ENCODE peak calls at places on chromosomes 16 and 17, in eight cellular contexts. One of them, this sample, is unnamed.

GRCh38 chr17:48546924-48547838 is 2.3 kb upstream of the HOXB2 start:
- DNase-seq in progenitor cell of endocrine pancreas: no peak
- DNase-seq in neural crest cell: no peak
- DNase-seq in lower leg skin: no peak
- DNase-seq in MCF 10A: no peak
- DNase-seq in nephron progenitor cell: no peak
- DNase-seq in glutamatergic neuron: no peak
- DNase-seq in GM20000: no peak
- DNase-seq in this sample: no peak

GRCh38 chr16:72760581-72760980 is 287.3 kb downstream of the ZFHX3 start:
- DNase-seq in progenitor cell of endocrine pancreas: no peak
- DNase-seq in neural crest cell: no peak
- DNase-seq in lower leg skin: no peak
- DNase-seq in MCF 10A: no peak
- DNase-seq in nephron progenitor cell: no peak
- DNase-seq in glutamatergic neuron: no peak
- DNase-seq in GM20000: no peak
- DNase-seq in this sample: no peak

GRCh38 chr17:34135841-34136240 is 119.2 kb upstream of the CCL2 start:
- DNase-seq in progenitor cell of endocrine pancreas: no peak
- DNase-seq in neural crest cell: no peak
- DNase-seq in lower leg skin: no peak
- DNase-seq in MCF 10A: no peak
- DNase-seq in nephron progenitor cell: no peak
- DNase-seq in glutamatergic neuron: no peak
- DNase-seq in GM20000: no peak
- DNase-seq in this sample: no peak

GRCh38 chr16:30621765-30622164 is 11.6 kb upstream of the ZNF689 start:
- DNase-seq in progenitor cell of endocrine pancreas: no peak
- DNase-seq in neural crest cell: no peak
- DNase-seq in lower leg skin: no peak
- DNase-seq in MCF 10A: peak
- DNase-seq in nephron progenitor cell: no peak
- DNase-seq in glutamatergic neuron: no peak
- DNase-seq in GM20000: no peak
- DNase-seq in this sample: no peak

GRCh38 chr17:63476494-63476856 is 386 bp upstream of the ACE start:
- DNase-seq in progenitor cell of endocrine pancreas: peak
- DNase-seq in neural crest cell: peak
- DNase-seq in lower leg skin: no peak
- DNase-seq in MCF 10A: no peak
- DNase-seq in nephron progenitor cell: peak
- DNase-seq in glutamatergic neuron: peak
- DNase-seq in GM20000: peak
- DNase-seq in this sample: no peak

GRCh38 chr16:89534147-89534788 is 26.1 kb downstream of the SPG7 start:
- DNase-seq in progenitor cell of endocrine pancreas: no peak
- DNase-seq in neural crest cell: no peak
- DNase-seq in lower leg skin: no peak
- DNase-seq in MCF 10A: peak
- DNase-seq in nephron progenitor cell: no peak
- DNase-seq in glutamatergic neuron: no peak
- DNase-seq in GM20000: peak
- DNase-seq in this sample: no peak

GRCh38 chr17:39973496-39973895 is 7.1 kb upstream of the PSMD3 start:
- DNase-seq in progenitor cell of endocrine pancreas: no peak
- DNase-seq in neural crest cell: no peak
- DNase-seq in lower leg skin: no peak
- DNase-seq in MCF 10A: peak
- DNase-seq in nephron progenitor cell: no peak
- DNase-seq in glutamatergic neuron: no peak
- DNase-seq in GM20000: no peak
- DNase-seq in this sample: no peak

GRCh38 chr17:69170377-69170776 is 28.7 kb upstream of the ABCA6 start:
- DNase-seq in progenitor cell of endocrine pancreas: no peak
- DNase-seq in neural crest cell: no peak
- DNase-seq in lower leg skin: no peak
- DNase-seq in MCF 10A: no peak
- DNase-seq in nephron progenitor cell: no peak
- DNase-seq in glutamatergic neuron: no peak
- DNase-seq in GM20000: no peak
- DNase-seq in this sample: no peak

GRCh38 chr17:51630101-51630671 is 369.8 kb downstream of the UTP18 start:
- DNase-seq in progenitor cell of endocrine pancreas: no peak
- DNase-seq in neural crest cell: no peak
- DNase-seq in lower leg skin: no peak
- DNase-seq in MCF 10A: no peak
- DNase-seq in nephron progenitor cell: no peak
- DNase-seq in glutamatergic neuron: no peak
- DNase-seq in GM20000: no peak
- DNase-seq in this sample: no peak

GRCh38 chr16:64305663-64306062 is 816.2 kb downstream of the CDH11 start:
- DNase-seq in progenitor cell of endocrine pancreas: no peak
- DNase-seq in neural crest cell: no peak
- DNase-seq in lower leg skin: no peak
- DNase-seq in MCF 10A: no peak
- DNase-seq in nephron progenitor cell: no peak
- DNase-seq in glutamatergic neuron: no peak
- DNase-seq in GM20000: no peak
- DNase-seq in this sample: no peak

GRCh38 chr17:1186923-1187771 is 7.4 kb upstream of the ABR start:
- DNase-seq in progenitor cell of endocrine pancreas: peak
- DNase-seq in neural crest cell: peak
- DNase-seq in lower leg skin: peak
- DNase-seq in MCF 10A: peak
- DNase-seq in nephron progenitor cell: peak
- DNase-seq in glutamatergic neuron: peak
- DNase-seq in GM20000: peak
- DNase-seq in this sample: peak

GRCh38 chr16:34801875-34802274 is 1342.5 kb downstream of the TP53TG3F start:
- DNase-seq in progenitor cell of endocrine pancreas: no peak
- DNase-seq in neural crest cell: no peak
- DNase-seq in lower leg skin: peak
- DNase-seq in MCF 10A: no peak
- DNase-seq in nephron progenitor cell: no peak
- DNase-seq in glutamatergic neuron: no peak
- DNase-seq in GM20000: peak
- DNase-seq in this sample: no peak

GRCh38 chr16:58723109-58723508 is 11.0 kb downstream of the GOT2 start:
- DNase-seq in progenitor cell of endocrine pancreas: no peak
- DNase-seq in neural crest cell: no peak
- DNase-seq in lower leg skin: no peak
- DNase-seq in MCF 10A: no peak
- DNase-seq in nephron progenitor cell: no peak
- DNase-seq in glutamatergic neuron: no peak
- DNase-seq in GM20000: no peak
- DNase-seq in this sample: no peak

GRCh38 chr16:83070416-83071199 is 443.8 kb downstream of the CDH13 start:
- DNase-seq in progenitor cell of endocrine pancreas: no peak
- DNase-seq in neural crest cell: no peak
- DNase-seq in lower leg skin: no peak
- DNase-seq in MCF 10A: no peak
- DNase-seq in nephron progenitor cell: no peak
- DNase-seq in glutamatergic neuron: no peak
- DNase-seq in GM20000: no peak
- DNase-seq in this sample: no peak

GRCh38 chr17:79085921-79086551 is 11.4 kb downstream of the ENGASE start:
- DNase-seq in progenitor cell of endocrine pancreas: no peak
- DNase-seq in neural crest cell: no peak
- DNase-seq in lower leg skin: no peak
- DNase-seq in MCF 10A: no peak
- DNase-seq in nephron progenitor cell: no peak
- DNase-seq in glutamatergic neuron: no peak
- DNase-seq in GM20000: no peak
- DNase-seq in this sample: no peak

GRCh38 chr17:32302037-32302436 is 36.4 kb downstream of the RHBDL3 start:
- DNase-seq in progenitor cell of endocrine pancreas: no peak
- DNase-seq in neural crest cell: no peak
- DNase-seq in lower leg skin: no peak
- DNase-seq in MCF 10A: no peak
- DNase-seq in nephron progenitor cell: no peak
- DNase-seq in glutamatergic neuron: no peak
- DNase-seq in GM20000: no peak
- DNase-seq in this sample: no peak

GRCh38 chr17:11300738-11301137 is 59.7 kb downstream of the SHISA6 start:
- DNase-seq in progenitor cell of endocrine pancreas: no peak
- DNase-seq in neural crest cell: no peak
- DNase-seq in lower leg skin: no peak
- DNase-seq in MCF 10A: no peak
- DNase-seq in nephron progenitor cell: no peak
- DNase-seq in glutamatergic neuron: no peak
- DNase-seq in GM20000: no peak
- DNase-seq in this sample: no peak

GRCh38 chr16:29708917-29709600 is 30.1 kb downstream of the QPRT start:
- DNase-seq in progenitor cell of endocrine pancreas: no peak
- DNase-seq in neural crest cell: no peak
- DNase-seq in lower leg skin: no peak
- DNase-seq in MCF 10A: no peak
- DNase-seq in nephron progenitor cell: no peak
- DNase-seq in glutamatergic neuron: no peak
- DNase-seq in GM20000: no peak
- DNase-seq in this sample: no peak

GRCh38 chr17:269616-270514 is 82.7 kb downstream of the RPH3AL start:
- DNase-seq in progenitor cell of endocrine pancreas: no peak
- DNase-seq in neural crest cell: no peak
- DNase-seq in lower leg skin: peak
- DNase-seq in MCF 10A: no peak
- DNase-seq in nephron progenitor cell: no peak
- DNase-seq in glutamatergic neuron: peak
- DNase-seq in GM20000: no peak
- DNase-seq in this sample: no peak

GRCh38 chr16:81560979-81561657 is 116.5 kb downstream of the CMIP start:
- DNase-seq in progenitor cell of endocrine pancreas: no peak
- DNase-seq in neural crest cell: no peak
- DNase-seq in lower leg skin: no peak
- DNase-seq in MCF 10A: peak
- DNase-seq in nephron progenitor cell: no peak
- DNase-seq in glutamatergic neuron: no peak
- DNase-seq in GM20000: no peak
- DNase-seq in this sample: no peak

GRCh38 chr17:81802048-81802758 is 1.7 kb upstream of the GCGR start:
- DNase-seq in progenitor cell of endocrine pancreas: no peak
- DNase-seq in neural crest cell: no peak
- DNase-seq in lower leg skin: no peak
- DNase-seq in MCF 10A: no peak
- DNase-seq in nephron progenitor cell: no peak
- DNase-seq in glutamatergic neuron: no peak
- DNase-seq in GM20000: no peak
- DNase-seq in this sample: no peak

DNA sequence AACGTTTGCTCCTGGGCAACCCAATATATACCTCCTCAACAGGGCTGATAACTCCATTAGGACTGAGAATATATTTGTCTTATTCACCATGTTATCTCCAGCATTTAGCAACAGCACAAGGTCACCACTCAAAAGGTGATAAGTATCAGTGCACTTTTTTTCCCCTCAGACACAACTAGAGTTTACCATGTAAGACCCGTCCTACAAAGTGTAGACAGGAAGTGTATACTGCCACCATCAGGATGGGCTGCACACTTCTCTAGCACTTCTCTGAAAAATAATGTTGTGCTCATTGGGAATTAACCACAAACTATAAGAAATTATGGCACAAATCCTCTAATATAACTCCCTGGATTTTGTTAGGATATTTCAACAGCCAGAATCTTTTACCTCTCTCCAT is 5.7 kb upstream of the VAT1L start:
- DNase-seq in progenitor cell of endocrine pancreas: no peak
- DNase-seq in neural crest cell: no peak
- DNase-seq in lower leg skin: no peak
- DNase-seq in MCF 10A: peak
- DNase-seq in nephron progenitor cell: no peak
- DNase-seq in glutamatergic neuron: no peak
- DNase-seq in GM20000: no peak
- DNase-seq in this sample: no peak
- TF ChIP-seq CTCF in progenitor cell of endocrine pancreas: peak
- TF ChIP-seq CTCF in neural crest cell: peak
- TF ChIP-seq CTCF in lower leg skin: no peak
- TF ChIP-seq CTCF in MCF 10A: peak
- TF ChIP-seq CTCF in nephron progenitor cell: no peak
- TF ChIP-seq CTCF in glutamatergic neuron: peak
- TF ChIP-seq CTCF in GM20000: peak
- TF ChIP-seq CTCF in this sample: no peak

DNA sequence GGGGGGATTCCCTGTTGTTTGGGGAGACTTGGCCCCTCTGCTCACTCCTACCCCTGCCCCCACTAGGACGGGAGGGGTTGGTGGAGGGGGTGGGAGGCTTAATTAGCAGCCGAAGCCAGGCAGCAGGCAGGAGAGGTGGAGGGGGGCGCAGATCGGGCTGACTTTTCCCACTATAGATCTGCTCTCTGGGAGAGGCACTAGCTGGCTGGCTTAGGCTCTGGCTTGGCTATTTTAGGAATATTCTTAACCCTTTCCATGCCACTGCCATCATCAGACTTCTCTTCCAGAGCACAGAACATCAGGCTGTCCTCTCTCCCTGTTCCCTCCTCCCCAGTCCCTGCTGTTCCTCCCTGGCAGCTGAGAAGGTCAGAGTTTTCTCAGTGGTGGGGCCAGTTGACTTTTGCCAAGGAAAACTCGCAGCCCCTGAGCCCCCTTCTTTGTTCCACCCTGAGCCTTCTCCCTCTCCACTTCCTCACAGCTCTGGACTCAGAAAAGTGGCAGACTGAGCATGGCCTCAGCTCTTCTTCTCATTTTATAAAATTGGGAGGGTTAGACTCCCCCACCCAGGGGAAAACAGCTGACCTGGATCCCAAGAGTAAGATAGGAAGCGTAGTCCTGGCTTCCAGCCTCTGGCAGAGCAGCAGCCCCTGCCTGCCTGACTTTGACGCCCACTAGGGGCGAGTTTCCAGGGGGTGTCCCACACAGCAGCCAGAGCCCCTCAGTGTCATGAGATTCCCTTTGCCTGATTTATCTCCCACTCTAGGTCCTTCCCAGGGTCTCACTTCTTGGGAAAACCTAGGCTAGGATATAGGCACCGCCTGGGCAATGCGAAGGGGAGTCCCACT is 9.9 kb upstream of the C1QL1 start:
- DNase-seq in progenitor cell of endocrine pancreas: no peak
- DNase-seq in neural crest cell: no peak
- DNase-seq in lower leg skin: no peak
- DNase-seq in MCF 10A: no peak
- DNase-seq in nephron progenitor cell: no peak
- DNase-seq in glutamatergic neuron: no peak
- DNase-seq in GM20000: no peak
- DNase-seq in this sample: no peak
- TF ChIP-seq CTCF in progenitor cell of endocrine pancreas: no peak
- TF ChIP-seq CTCF in neural crest cell: no peak
- TF ChIP-seq CTCF in lower leg skin: no peak
- TF ChIP-seq CTCF in MCF 10A: no peak
- TF ChIP-seq CTCF in nephron progenitor cell: no peak
- TF ChIP-seq CTCF in glutamatergic neuron: no peak
- TF ChIP-seq CTCF in GM20000: no peak
- TF ChIP-seq CTCF in this sample: no peak

GRCh38 chr17:66540131-66540781 is 237.8 kb downstream of the PRKCA start:
- DNase-seq in progenitor cell of endocrine pancreas: no peak
- DNase-seq in neural crest cell: peak
- DNase-seq in lower leg skin: no peak
- DNase-seq in MCF 10A: no peak
- DNase-seq in nephron progenitor cell: peak
- DNase-seq in glutamatergic neuron: peak
- DNase-seq in GM20000: no peak
- DNase-seq in this sample: no peak
- TF ChIP-seq CTCF in progenitor cell of endocrine pancreas: no peak
- TF ChIP-seq CTCF in neural crest cell: no peak
- TF ChIP-seq CTCF in lower leg skin: no peak
- TF ChIP-seq CTCF in MCF 10A: no peak
- TF ChIP-seq CTCF in nephron progenitor cell: no peak
- TF ChIP-seq CTCF in glutamatergic neuron: no peak
- TF ChIP-seq CTCF in GM20000: no peak
- TF ChIP-seq CTCF in this sample: no peak

GRCh38 chr17:35969558-35970442 is 11.5 kb downstream of the CCL16 start:
- DNase-seq in progenitor cell of endocrine pancreas: peak
- DNase-seq in neural crest cell: peak
- DNase-seq in lower leg skin: peak
- DNase-seq in MCF 10A: peak
- DNase-seq in nephron progenitor cell: peak
- DNase-seq in glutamatergic neuron: peak
- DNase-seq in GM20000: peak
- DNase-seq in this sample: peak
- TF ChIP-seq CTCF in progenitor cell of endocrine pancreas: peak
- TF ChIP-seq CTCF in neural crest cell: peak
- TF ChIP-seq CTCF in lower leg skin: no peak
- TF ChIP-seq CTCF in MCF 10A: peak
- TF ChIP-seq CTCF in nephron progenitor cell: peak
- TF ChIP-seq CTCF in glutamatergic neuron: peak
- TF ChIP-seq CTCF in GM20000: peak
- TF ChIP-seq CTCF in this sample: peak

This sample was measured in natural killer cell.